ENCODE peak calls at places on chromosomes 11 and 22, in ten cellular contexts. D is RWPE1, M is epithelial cell of esophagus, F is fibroblast of mammary gland, E is BE2C, G is activated B cell treated with CpG ODN at 0.5 μM for 24 hours, P is heart left ventricle, N is WERI-Rb-1, Z is IMR-90, C is left lung. K is an unnamed sample.

GRCh38 chr11:97832451-97832850 is 1188.3 kb upstream of the CNTN5 start:
- DNase-seq in Z (no peak), G (no peak), P (no peak), F (no peak), M (no peak), N (no peak), C (no peak), D (no peak), E (no peak), K (no peak)

GRCh38 chr11:86374586-86374985 is at the start of gene CCDC81:
- DNase-seq in N (no peak), C (no peak), E (no peak), F (no peak), G (no peak), P (no peak), D (no peak), Z (no peak), M (no peak), K (peak)

GRCh38 chr11:10597877-10598341 is 29.4 kb upstream of the LYVE1 start:
- DNase-seq in N (no peak), D (no peak), P (no peak), G (no peak), F (no peak), Z (peak), M (peak), E (no peak), C (no peak), K (no peak)

GRCh38 chr11:57273448-57274058 is 36.5 kb upstream of the APLNR start:
- DNase-seq in M (peak), E (no peak), G (no peak), N (no peak), Z (no peak), D (no peak), C (no peak), F (no peak), P (no peak), K (no peak)

GRCh38 chr11:35365961-35366360 is 53.4 kb downstream of the SLC1A2 start:
- DNase-seq in N (no peak), F (no peak), Z (peak), D (no peak), P (no peak), C (no peak), M (no peak), E (no peak), G (no peak), K (no peak)

GRCh38 chr11:104736503-104736902 is 161.8 kb downstream of the CASP12 start:
- DNase-seq in N (no peak), Z (no peak), C (no peak), E (no peak), P (no peak), F (no peak), D (no peak), G (no peak), M (no peak), K (no peak)

GRCh38 chr22:48336339-48337060 is 1491.2 kb downstream of the BRD1 start:
- DNase-seq in F (no peak), C (no peak), M (no peak), Z (no peak), D (no peak), G (no peak), P (no peak), E (no peak), N (no peak), K (no peak)

GRCh38 chr22:44074286-44074984 is 50.3 kb downstream of the PARVB start:
- DNase-seq in Z (no peak), P (no peak), N (no peak), M (no peak), D (no peak), E (peak), G (no peak), F (no peak), C (no peak), K (no peak)

GRCh38 chr11:95337175-95337957 is 106.4 kb upstream of the SESN3 start:
- DNase-seq in G (peak), D (peak), F (peak), Z (peak), E (peak), N (peak), P (peak), C (peak), M (peak), K (peak)

GRCh38 chr22:48050836-48051235 is 1288.4 kb downstream of the TBC1D22A start:
- DNase-seq in E (no peak), P (peak), N (no peak), G (no peak), D (no peak), C (no peak), M (no peak), F (no peak), Z (no peak), K (no peak)

GRCh38 chr22:37014835-37015586 is 4.2 kb downstream of the TST start:
- DNase-seq in C (no peak), M (no peak), F (no peak), E (no peak), N (no peak), D (no peak), G (no peak), Z (no peak), P (no peak), K (no peak)

GRCh38 chr22:19525116-19525660 is 978 bp upstream of the CLDN5 start:
- DNase-seq in Z (no peak), P (peak), F (no peak), E (no peak), G (no peak), C (no peak), D (no peak), N (no peak), M (no peak), K (no peak)

GRCh38 chr11:134401825-134402809 is 9.9 kb downstream of the B3GAT1 start:
- DNase-seq in Z (no peak), D (no peak), E (no peak), F (no peak), C (no peak), G (no peak), N (no peak), P (no peak), M (no peak), K (no peak)

GRCh38 chr11:18393581-18394299 is 623 bp upstream of the LDHA start:
- DNase-seq in E (no peak), F (no peak), C (no peak), N (no peak), G (no peak), Z (no peak), P (no peak), M (no peak), D (no peak), K (no peak)

GRCh38 chr22:30667092-30667485 is 586 bp downstream of the DUSP18 start:
- DNase-seq in N (no peak), E (no peak), C (no peak), P (no peak), F (no peak), M (no peak), D (no peak), Z (no peak), G (no peak), K (no peak)

GRCh38 chr22:40451230-40451629 is 80.8 kb downstream of the SGSM3 start:
- DNase-seq in F (no peak), N (no peak), E (no peak), D (no peak), P (no peak), M (no peak), G (no peak), Z (no peak), C (no peak), K (no peak)

GRCh38 chr11:19868281-19868821 is 155.7 kb downstream of the NAV2 start:
- DNase-seq in M (peak), C (no peak), G (no peak), P (peak), E (peak), D (peak), Z (peak), N (no peak), F (peak), K (no peak)

GRCh38 chr11:78802058-78802633 is 227.5 kb upstream of the NARS2 start:
- DNase-seq in C (peak), Z (no peak), G (no peak), E (no peak), F (no peak), M (peak), P (no peak), N (no peak), D (no peak), K (no peak)

GRCh38 chr11:35579557-35580396 is 38.5 kb upstream of the FJX1 start:
- DNase-seq in D (peak), F (peak), P (no peak), G (no peak), E (no peak), Z (peak), C (no peak), M (peak), N (no peak), K (no peak)

GRCh38 chr11:726278-726915 is 20.4 kb downstream of the EPS8L2 start:
- DNase-seq in C (peak), Z (peak), E (peak), F (peak), P (no peak), N (peak), M (peak), D (peak), G (peak), K (no peak)

GRCh38 chr11:13834463-13834862 is 128.1 kb upstream of the SPON1 start:
- DNase-seq in C (no peak), M (no peak), D (no peak), E (peak), N (peak), G (no peak), Z (no peak), F (no peak), P (no peak), K (peak)

GRCh38 chr22:38317995-38318715 is 922 bp upstream of the CSNK1E start:
- DNase-seq in D (peak), F (peak), G (no peak), E (peak), C (peak), M (peak), P (peak), Z (peak), N (peak), K (peak)

GRCh38 chr11:128942807-128943430 is at the start of gene TP53AIP1:
- DNase-seq in Z (no peak), E (no peak), M (peak), C (no peak), N (no peak), F (no peak), G (no peak), P (no peak), D (no peak), K (no peak)

GRCh38 chr22:24205438-24206189 is 24.3 kb downstream of the SUSD2 start:
- DNase-seq in E (no peak), P (no peak), N (no peak), Z (no peak), C (no peak), F (no peak), G (no peak), M (no peak), D (no peak), K (no peak)

GRCh38 chr11:112889446-112889845 is 71.8 kb upstream of the NCAM1 start:
- DNase-seq in M (no peak), P (no peak), C (no peak), D (no peak), Z (no peak), G (no peak), N (no peak), F (no peak), E (no peak), K (no peak)

GRCh38 chr22:43039800-43040199 is 24.9 kb upstream of the PACSIN2 start:
- DNase-seq in Z (no peak), N (no peak), M (no peak), G (no peak), P (no peak), F (no peak), E (no peak), C (no peak), D (no peak), K (no peak)

GRCh38 chr22:32826537-32826936 is 25.0 kb downstream of the TIMP3 start:
- DNase-seq in C (no peak), P (no peak), N (no peak), E (no peak), M (no peak), D (no peak), F (no peak), Z (no peak), G (no peak), K (no peak)

GRCh38 chr11:16925495-16926065 is 88.6 kb downstream of the PLEKHA7 start:
- DNase-seq in P (peak), N (no peak), F (no peak), M (peak), C (peak), Z (no peak), E (peak), D (peak), G (no peak), K (peak)

GRCh38 chr11:123707606-123708205 is 33.8 kb downstream of the ZNF202 start:
- DNase-seq in G (no peak), C (peak), E (peak), N (peak), P (peak), D (peak), F (peak), Z (peak), M (peak), K (peak)

GRCh38 chr22:42160251-42160650 is 29.6 kb upstream of the CYP2D6 start:
- DNase-seq in P (no peak), M (no peak), G (no peak), Z (no peak), F (no peak), N (no peak), D (no peak), E (no peak), C (no peak), K (no peak)

GRCh38 chr11:64284962-64285884 is at the start of gene GPR137:
- DNase-seq in C (peak), D (peak), Z (peak), M (peak), F (peak), E (peak), N (peak), G (peak), P (peak), K (peak)

GRCh38 chr11:60589611-60590010 is 74.4 kb downstream of the MS4A13 start:
- DNase-seq in M (no peak), F (no peak), N (no peak), D (no peak), E (no peak), G (no peak), Z (no peak), C (no peak), P (no peak), K (no peak)
- TF ChIP-seq CTCF in M (no peak), F (no peak), N (no peak), D (peak), E (no peak), G (no peak), Z (peak), C (no peak), P (no peak), K (peak)

GRCh38 chr11:8251767-8252295 is 11.8 kb downstream of the LMO1 start:
- DNase-seq in M (no peak), N (no peak), P (no peak), Z (no peak), G (peak), C (peak), E (no peak), D (no peak), F (no peak), K (no peak)

GRCh38 chr11:8253566-8253965 is 10.1 kb downstream of the LMO1 start:
- DNase-seq in D (no peak), M (no peak), N (no peak), Z (no peak), G (peak), F (no peak), C (peak), P (no peak), E (no peak), K (no peak)

GRCh38 chr11:8252946-8253345 is 10.7 kb downstream of the LMO1 start:
- DNase-seq in N (no peak), D (no peak), Z (no peak), F (no peak), G (peak), C (peak), E (no peak), P (no peak), M (no peak), K (no peak)

GRCh38 chr11:8250981-8251620 is 12.6 kb downstream of the LMO1 start:
- DNase-seq in M (no peak), E (no peak), C (peak), D (no peak), F (no peak), Z (no peak), G (peak), P (no peak), N (no peak), K (no peak)

DNA sequence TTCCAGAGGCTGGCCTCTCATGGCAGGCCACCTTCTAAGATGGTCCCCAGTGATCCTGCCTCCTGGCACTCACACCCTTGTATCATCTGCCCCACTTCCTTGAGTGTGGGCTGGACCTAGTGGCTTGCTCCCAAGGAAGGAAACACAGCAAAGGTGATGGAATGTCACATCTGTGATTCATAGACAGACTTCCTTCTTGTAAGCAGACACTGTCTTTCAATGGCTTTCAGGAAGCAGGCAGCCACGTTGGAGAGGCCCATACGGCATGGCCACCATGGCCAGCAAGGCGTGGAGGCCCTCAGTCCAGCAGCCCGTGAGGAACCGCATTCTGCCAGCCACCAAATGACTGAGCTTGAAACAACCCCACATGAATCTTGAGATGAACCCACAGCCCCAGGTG is 11.3 kb downstream of the LMO1 start:
- DNase-seq in C (peak), N (no peak), D (no peak), F (no peak), Z (no peak), M (peak), E (no peak), P (no peak), G (peak), K (no peak)
- TF ChIP-seq CTCF in C (no peak), N (no peak), D (no peak), F (no peak), Z (no peak), M (no peak), E (no peak), P (no peak), G (no peak), K (no peak)

DNA sequence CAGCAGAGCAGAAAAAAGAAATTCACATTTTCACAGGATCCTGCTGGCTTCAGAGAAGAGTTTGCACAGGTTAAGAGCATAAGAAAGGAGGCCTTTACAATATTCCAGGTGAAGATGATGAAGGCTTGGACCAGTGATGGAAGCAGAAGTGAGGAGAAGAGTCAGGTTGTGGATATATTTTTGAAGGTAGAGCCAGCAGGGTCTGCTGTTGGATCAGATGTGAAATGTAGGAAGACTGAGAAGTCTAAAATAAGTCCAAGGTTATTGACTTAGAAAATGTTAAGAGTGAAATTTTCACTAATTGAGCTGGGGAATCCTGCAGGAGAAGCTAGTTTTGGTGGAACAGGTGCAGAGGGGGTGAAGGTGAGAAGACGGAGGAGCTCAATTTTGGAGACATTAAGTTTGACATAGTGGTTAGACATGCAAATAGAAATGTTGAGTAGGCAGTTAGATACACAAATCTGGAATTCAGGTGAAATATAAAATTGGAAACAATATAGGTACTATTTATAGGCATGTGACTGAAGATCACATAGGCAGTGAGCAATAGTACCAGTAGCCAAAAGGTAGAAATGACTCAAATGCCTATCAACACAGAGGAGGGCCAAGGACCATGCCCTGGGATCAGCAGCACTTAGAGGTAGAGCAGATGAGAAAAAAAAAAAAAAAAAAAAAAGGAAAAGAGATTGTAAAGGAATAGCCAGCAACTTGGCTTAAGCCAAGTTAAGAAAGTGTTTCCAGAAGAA is 252.0 kb downstream of the AASDHPPT start:
- DNase-seq in Z (no peak), M (no peak), C (no peak), N (no peak), D (no peak), G (no peak), P (no peak), F (no peak), E (no peak), K (no peak)
- TF ChIP-seq CTCF in Z (no peak), M (no peak), C (no peak), N (no peak), D (no peak), G (no peak), P (no peak), F (peak), E (no peak), K (no peak)

GRCh38 chr11:133081020-133081419 is 451.3 kb downstream of the OPCML start:
- DNase-seq in E (no peak), F (no peak), D (no peak), G (no peak), M (no peak), N (no peak), Z (no peak), C (no peak), P (no peak), K (no peak)
- TF ChIP-seq CTCF in E (no peak), F (no peak), D (no peak), G (no peak), M (no peak), N (peak), Z (no peak), C (no peak), P (no peak), K (peak)

GRCh38 chr22:17918840-17919239 is 105.5 kb downstream of the MICAL3 start:
- DNase-seq in M (no peak), G (no peak), C (no peak), F (no peak), E (no peak), P (no peak), Z (peak), N (no peak), D (no peak), K (no peak)

GRCh38 chr22:17920992-17921650 is 103.2 kb downstream of the MICAL3 start:
- DNase-seq in D (no peak), F (peak), N (no peak), P (no peak), C (no peak), M (no peak), E (no peak), G (no peak), Z (no peak), K (no peak)

GRCh38 chr22:17919276-17920144 is 104.9 kb downstream of the MICAL3 start:
- DNase-seq in D (no peak), E (no peak), P (peak), N (peak), F (no peak), G (no peak), M (no peak), Z (no peak), C (no peak), K (no peak)

GRCh38 chr22:17921871-17922821 is 102.2 kb downstream of the MICAL3 start:
- DNase-seq in Z (no peak), D (no peak), P (peak), N (no peak), C (peak), G (no peak), F (no peak), M (peak), E (no peak), K (no peak)

GRCh38 chr22:17920145-17920605 is 104.2 kb downstream of the MICAL3 start:
- DNase-seq in G (no peak), P (peak), E (peak), D (peak), N (peak), C (peak), F (peak), Z (peak), M (peak), K (peak)
- TF ChIP-seq CTCF in G (no peak), P (no peak), E (peak), D (no peak), N (peak), C (no peak), F (no peak), Z (peak), M (peak), K (no peak)

DNA sequence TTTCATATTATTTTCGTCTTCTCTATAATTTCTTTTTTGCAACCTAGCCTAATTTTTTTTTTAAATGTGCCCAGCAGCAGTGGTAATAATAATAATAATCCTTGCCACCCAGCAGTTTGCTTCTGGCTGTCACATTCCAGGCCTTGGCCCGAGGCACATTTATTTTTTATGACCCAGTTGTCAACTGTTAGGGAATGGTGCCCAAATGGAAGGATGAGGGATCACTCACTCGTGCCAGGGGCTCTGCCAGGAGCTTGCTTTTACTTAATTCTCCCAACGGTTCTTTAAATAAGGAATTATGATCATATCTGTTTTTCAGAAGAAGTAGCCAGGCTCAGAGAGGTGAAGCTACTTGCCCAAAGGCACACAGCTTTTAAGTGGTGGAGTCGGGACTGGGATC is 49.6 kb downstream of the MYO18B start:
- DNase-seq in E (no peak), M (no peak), C (no peak), D (no peak), N (no peak), F (no peak), G (no peak), Z (no peak), P (no peak), K (no peak)
- TF ChIP-seq CTCF in E (no peak), M (no peak), C (no peak), D (no peak), N (no peak), F (no peak), G (no peak), Z (no peak), P (no peak), K (no peak)

GRCh38 chr11:131465746-131466145 is 95.3 kb downstream of the NTM start:
- DNase-seq in Z (no peak), D (no peak), P (no peak), E (no peak), N (peak), F (no peak), M (no peak), G (no peak), C (no peak), K (peak)
- TF ChIP-seq CTCF in Z (no peak), D (no peak), P (no peak), E (no peak), N (peak), F (no peak), M (no peak), G (no peak), C (no peak), K (peak)

K was measured in endothelial cell.